ENCODE peak calls at places on chromosome 4, in eight cellular contexts. J is GM12878, U is SK-N-SH, M is endothelial cell of umbilical vein, P is HCT116, K is HepG2, T is H1, H is K562. X is an unnamed sample.

GRCh38 chr4:145299380-145300076 is 119.1 kb upstream of the OTUD4 start:
- DNase-seq in P (peak; percentile 56), K (peak; percentile 5), U (no peak), T (no peak), J (peak; percentile 89), M (no peak), H (no peak), X (no peak)

GRCh38 chr4:154349829-154350228 is 141.8 kb downstream of the DCHS2 start:
- DNase-seq in J (no peak), U (no peak), K (peak; percentile 12), M (no peak), P (peak; percentile 13), T (no peak), H (no peak), X (peak; percentile 74)

GRCh38 chr4:156635046-156635445 is 336.6 kb downstream of the PDGFC start:
- DNase-seq in K (no peak), P (no peak), M (no peak), H (no peak), T (no peak), J (no peak), U (no peak), X (no peak)

GRCh38 chr4:26220704-26221103 is 100.1 kb upstream of the RBPJ start:
- DNase-seq in P (no peak), H (no peak), K (no peak), T (no peak), M (no peak), J (no peak), U (no peak), X (no peak)

GRCh38 chr4:173857828-173858227 is 327.8 kb upstream of the HAND2 start:
- DNase-seq in M (no peak), P (no peak), H (no peak), T (no peak), J (no peak), U (no peak), K (no peak), X (no peak)

GRCh38 chr4:175017751-175018150 is 99.6 kb downstream of the ADAM29 start:
- DNase-seq in U (no peak), J (no peak), K (no peak), P (no peak), M (no peak), T (no peak), H (no peak), X (no peak)

GRCh38 chr4:20370284-20370683 is 118.6 kb downstream of the SLIT2 start:
- DNase-seq in M (no peak), P (no peak), T (no peak), H (no peak), U (no peak), K (no peak), J (no peak), X (no peak)

GRCh38 chr4:168722391-168722790 is 225.5 kb downstream of the PALLD start:
- DNase-seq in T (no peak), H (no peak), M (no peak), J (no peak), P (no peak), K (no peak), U (no peak), X (no peak)

GRCh38 chr4:2365054-2365912 is 53.2 kb downstream of the ZFYVE28 start:
- DNase-seq in K (no peak), P (no peak), U (no peak), M (no peak), H (peak; percentile 79), T (no peak), J (no peak), X (peak; percentile 35)
- H3K4me1 ChIP-seq in K (peaks cover 26% of the 10 kb centered on the region), P (no peaks in the 10 kb centered on the region), U (peaks cover 58% of the 10 kb centered on the region), M (no peaks in the 10 kb centered on the region), H (peaks cover 18% of the 10 kb centered on the region), T (no peaks in the 10 kb centered on the region), J (no peaks in the 10 kb centered on the region), X (no peaks in the 10 kb centered on the region)

DNA sequence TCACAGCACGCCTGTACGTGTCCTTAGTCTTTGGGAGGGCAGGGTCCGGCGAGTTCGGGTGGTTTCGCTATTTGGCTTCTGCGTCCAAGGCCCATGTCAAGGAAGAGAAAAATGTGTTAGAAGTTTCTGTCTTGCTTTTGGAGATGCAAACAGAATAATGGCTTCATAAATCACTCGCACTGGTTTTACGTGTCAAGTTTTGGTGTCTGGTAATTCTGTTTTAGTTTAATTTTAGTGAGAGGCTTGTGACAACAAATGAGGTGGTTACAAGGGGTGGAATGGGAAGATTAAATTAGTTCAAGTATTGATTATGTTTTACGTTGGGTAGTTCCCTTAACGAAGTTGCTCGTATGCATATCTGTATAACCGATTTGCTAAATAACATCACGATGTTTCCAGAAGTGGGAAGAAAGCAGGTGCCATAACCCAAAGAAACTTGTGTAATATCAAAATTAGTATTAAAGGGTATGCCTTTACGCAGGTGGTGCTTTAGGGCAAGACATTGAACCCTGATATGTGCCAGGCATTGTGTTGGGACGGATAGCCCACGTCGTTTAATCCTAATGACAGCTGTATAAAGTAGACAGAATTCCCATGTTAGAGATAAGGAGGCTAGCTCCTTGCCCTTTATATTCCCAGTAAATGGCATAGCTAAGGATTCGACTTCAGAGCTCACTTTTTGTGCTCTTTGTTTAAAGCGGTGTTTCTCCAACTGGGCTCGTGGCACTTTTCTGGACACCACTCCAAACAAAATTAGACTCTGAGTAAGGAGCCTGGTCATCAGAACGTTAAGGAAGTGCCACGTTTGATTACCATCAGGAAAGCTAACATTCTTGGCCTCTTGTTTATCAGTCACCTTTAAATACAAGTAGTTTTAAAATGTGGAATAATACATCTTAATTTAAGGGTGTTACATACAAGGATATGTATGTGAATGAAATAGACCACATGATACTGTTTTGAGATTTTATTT is 843 bp downstream of the RPL34 start:
- DNase-seq in H (no peak), K (no peak), J (no peak), M (peak; percentile 36), P (no peak), T (no peak), U (no peak), X (no peak)
- TF ChIP-seq POLR2AphosphoS5 in H (peak; percentile 6), K (no peak), J (no peak), M (peak; percentile 25), P (no peak), T (peak; percentile 50), U (no peak), X (no peak)

GRCh38 chr4:89836897-89837384 is at the start of gene SNCA:
- DNase-seq in H (peak; percentile 11), T (peak; percentile 60), M (peak; percentile 89), P (no peak), K (no peak), J (no peak), U (peak; percentile 90), X (peak; percentile 93)
- H3K4me2 ChIP-seq in H (peak within 1 kb of the TSS; percentile 72), T (peak within 1 kb of the TSS; percentile 96), M (peak within 1 kb of the TSS; percentile 97), P (peak within 1 kb of the TSS; percentile 84), K (no peak within 1 kb of the TSS), J (no peak within 1 kb of the TSS), U (peak within 1 kb of the TSS; percentile 94), X (peak within 1 kb of the TSS; percentile 84)

GRCh38 chr4:24561438-24562139 is 22.8 kb downstream of the DHX15 start:
- DNase-seq in T (no peak), K (no peak), M (no peak), H (no peak), U (no peak), J (no peak), P (no peak), X (no peak)
- H3K4me1 ChIP-seq in T (peaks cover 3% of the 10 kb centered on the region), K (peaks cover 69% of the 10 kb centered on the region), M (peaks cover 14% of the 10 kb centered on the region), H (no peaks in the 10 kb centered on the region), U (no peaks in the 10 kb centered on the region), J (no peaks in the 10 kb centered on the region), P (peaks cover 2% of the 10 kb centered on the region), X (peaks cover 61% of the 10 kb centered on the region)

GRCh38 chr4:102868153-102868781 is 525 bp upstream of the CISD2 start:
- DNase-seq in K (no peak), U (no peak), P (no peak), H (no peak), T (no peak), J (no peak), M (no peak), X (no peak)
- TF ChIP-seq POLR2AphosphoS5 in K (no peak), U (no peak), P (no peak), H (no peak), T (no peak), J (peak; percentile 92), M (no peak), X (no peak)

DNA sequence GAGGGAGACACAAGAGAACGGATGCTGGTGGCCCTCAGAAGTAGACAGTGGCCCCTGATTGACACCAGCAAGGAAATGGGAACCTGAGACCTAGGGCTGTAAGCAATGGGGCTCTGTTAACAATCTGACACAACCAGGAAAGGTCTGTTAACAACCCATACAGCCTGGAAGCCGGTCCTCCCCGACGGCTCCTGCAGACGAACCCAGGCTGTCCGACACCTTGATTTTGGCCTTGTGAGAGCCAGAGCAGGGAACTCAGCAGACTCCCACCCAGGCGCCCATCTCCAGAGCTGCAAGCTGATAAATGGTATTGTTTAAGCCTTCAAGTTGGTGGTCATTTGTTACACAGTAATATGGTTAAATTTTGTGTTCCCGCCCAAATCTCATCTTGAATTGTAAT is 10.2 kb upstream of the CYTL1 start:
- DNase-seq in M (no peak), J (no peak), P (no peak), T (no peak), H (no peak), U (no peak), K (no peak), X (no peak)
- H3K4me2 ChIP-seq in M (no peak overlapping the region), J (no peak overlapping the region), P (no peak overlapping the region), T (no peak overlapping the region), H (no peak overlapping the region), U (no peak overlapping the region), K (no peak overlapping the region), X (no peak overlapping the region)

GRCh38 chr4:1712216-1713002 is at the start of gene SLBP:
- DNase-seq in J (peak; percentile 90), T (peak; percentile 64), U (peak; percentile 97), M (peak; percentile 86), K (peak; percentile 91), P (peak; percentile 93), H (peak; percentile 90), X (peak; percentile 94)

GRCh38 chr4:1713003-1713397 is 881 bp upstream of the SLBP start:
- DNase-seq in M (no peak), J (no peak), K (no peak), T (no peak), P (no peak), H (no peak), U (no peak), X (peak; percentile 82)

GRCh38 chr4:1716065-1716945 is 4.2 kb upstream of the SLBP start:
- DNase-seq in J (no peak), U (peak; percentile 33), M (no peak), P (no peak), K (no peak), T (no peak), H (no peak), X (no peak)

GRCh38 chr4:1715002-1715761 is 3.1 kb upstream of the SLBP start:
- DNase-seq in U (no peak), H (no peak), P (no peak), T (no peak), M (no peak), K (no peak), J (no peak), X (no peak)

DNA sequence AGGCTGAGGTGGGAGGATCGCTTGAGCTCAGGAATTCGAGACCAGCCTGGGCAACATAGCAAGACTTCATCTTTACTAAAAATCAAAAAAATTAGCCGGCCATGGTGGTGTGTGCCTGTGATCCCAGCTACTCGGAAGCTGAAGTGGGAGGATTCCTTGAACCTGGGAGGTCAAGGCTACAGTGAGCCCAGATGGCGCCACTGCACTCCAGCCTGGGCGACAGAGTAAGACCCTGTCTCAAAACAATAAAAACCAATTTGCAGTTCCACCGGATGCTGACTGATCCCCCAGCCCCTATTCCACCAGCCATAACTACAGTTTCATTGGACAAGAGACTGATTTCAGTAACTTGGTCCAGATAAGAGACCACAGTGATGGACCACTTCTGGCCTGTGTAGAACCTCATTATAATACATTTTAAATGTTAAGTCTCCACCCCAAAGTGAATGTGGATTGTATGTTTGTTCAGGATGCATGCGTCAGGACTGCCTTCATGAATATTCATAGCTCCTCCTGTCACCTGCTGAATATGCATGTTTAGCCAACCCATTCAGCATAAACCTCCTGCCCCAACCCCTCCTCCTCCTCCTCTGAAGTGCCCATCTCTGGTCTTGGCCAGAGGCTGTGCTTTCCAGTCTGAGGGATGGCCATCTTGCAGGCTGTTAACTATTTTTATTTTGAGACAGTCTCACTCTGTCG is 2.3 kb upstream of the SLBP start:
- DNase-seq in T (no peak), U (no peak), M (no peak), J (no peak), K (no peak), P (no peak), H (no peak), X (peak; percentile 80)
- H3K4me1 ChIP-seq in T (no peaks in the 10 kb centered on the region), U (peaks cover 32% of the 10 kb centered on the region), M (peaks cover 16% of the 10 kb centered on the region), J (peaks cover 31% of the 10 kb centered on the region), K (peaks cover 47% of the 10 kb centered on the region), P (peaks cover 11% of the 10 kb centered on the region), H (peaks cover 25% of the 10 kb centered on the region), X (peaks cover 11% of the 10 kb centered on the region)

X was measured in GM23338.